ENCODE peak calls at places on chromosomes 5 and 9, in five cellular contexts. One of them, this sample, is unnamed.

GRCh38 chr5:79511945-79512493 is 1.9 kb downstream of the HOMER1 start:
- DNase-seq in heart left ventricle: no peak
- DNase-seq in fibroblast of mammary gland: peak
- DNase-seq in AG04449: no peak
- DNase-seq in GM13976: no peak
- DNase-seq in this sample: no peak

GRCh38 chr9:1100945-1101344 is 50.8 kb downstream of the DMRT2 start:
- DNase-seq in heart left ventricle: peak
- DNase-seq in fibroblast of mammary gland: peak
- DNase-seq in GM13976: no peak
- DNase-seq in AG04449: no peak
- DNase-seq in this sample: no peak

GRCh38 chr9:108622467-108622866 is 233.3 kb downstream of the ACTL7B start:
- DNase-seq in AG04449: peak
- DNase-seq in heart left ventricle: no peak
- DNase-seq in GM13976: no peak
- DNase-seq in fibroblast of mammary gland: peak
- DNase-seq in this sample: no peak

GRCh38 chr9:91775011-91775707 is 174.9 kb downstream of the ROR2 start:
- DNase-seq in AG04449: no peak
- DNase-seq in heart left ventricle: peak
- DNase-seq in fibroblast of mammary gland: peak
- DNase-seq in GM13976: peak
- DNase-seq in this sample: peak

GRCh38 chr5:158560170-158560569 is 539.5 kb downstream of the EBF1 start:
- DNase-seq in heart left ventricle: peak
- DNase-seq in fibroblast of mammary gland: peak
- DNase-seq in AG04449: no peak
- DNase-seq in GM13976: peak
- DNase-seq in this sample: peak

GRCh38 chr5:119743927-119744326 is 114.6 kb downstream of the FAM170A start:
- DNase-seq in GM13976: peak
- DNase-seq in heart left ventricle: no peak
- DNase-seq in AG04449: no peak
- DNase-seq in fibroblast of mammary gland: peak
- DNase-seq in this sample: peak

GRCh38 chr5:97022898-97023297 is 87.0 kb downstream of the LNPEP start:
- DNase-seq in GM13976: no peak
- DNase-seq in fibroblast of mammary gland: no peak
- DNase-seq in AG04449: no peak
- DNase-seq in heart left ventricle: no peak
- DNase-seq in this sample: no peak

GRCh38 chr5:141369994-141370848 is at the start of gene PCDHGB3:
- DNase-seq in AG04449: no peak
- DNase-seq in fibroblast of mammary gland: peak
- DNase-seq in GM13976: peak
- DNase-seq in heart left ventricle: peak
- DNase-seq in this sample: peak

GRCh38 chr5:911601-912000 is 18.9 kb downstream of the TRIP13 start:
- DNase-seq in heart left ventricle: no peak
- DNase-seq in GM13976: no peak
- DNase-seq in AG04449: no peak
- DNase-seq in fibroblast of mammary gland: peak
- DNase-seq in this sample: no peak

GRCh38 chr9:84759300-84759750 is 89.8 kb downstream of the NTRK2 start:
- DNase-seq in AG04449: no peak
- DNase-seq in heart left ventricle: no peak
- DNase-seq in GM13976: peak
- DNase-seq in fibroblast of mammary gland: no peak
- DNase-seq in this sample: peak

GRCh38 chr5:89064691-89065207 is 181.8 kb upstream of the MEF2C start:
- DNase-seq in AG04449: no peak
- DNase-seq in GM13976: no peak
- DNase-seq in heart left ventricle: no peak
- DNase-seq in fibroblast of mammary gland: no peak
- DNase-seq in this sample: no peak

DNA sequence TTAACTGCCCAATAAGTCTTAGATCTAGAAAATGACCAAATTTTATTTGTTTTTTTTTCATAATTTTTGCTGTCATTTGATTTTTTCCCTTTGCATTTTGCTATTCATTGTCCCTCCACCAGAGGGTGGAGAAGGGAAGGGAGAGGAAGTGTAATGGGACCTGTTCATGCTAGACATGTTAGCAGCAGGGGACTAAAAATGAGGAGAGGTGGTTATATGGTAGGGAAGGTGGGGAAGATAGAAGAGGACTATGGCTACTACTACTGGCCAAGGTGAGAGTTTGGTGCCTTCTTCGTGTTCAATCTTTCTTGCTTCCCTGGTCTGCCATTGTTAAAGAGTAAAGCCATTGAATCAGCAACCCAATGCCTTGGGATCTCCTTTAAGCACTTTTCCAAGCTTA is 6.4 kb downstream of the GRIA1 start:
- DNase-seq in AG04449: no peak
- DNase-seq in heart left ventricle: no peak
- DNase-seq in fibroblast of mammary gland: peak
- DNase-seq in GM13976: no peak
- DNase-seq in this sample: no peak
- TF ChIP-seq CTCF in AG04449: peak
- TF ChIP-seq CTCF in heart left ventricle: peak
- TF ChIP-seq CTCF in fibroblast of mammary gland: peak
- TF ChIP-seq CTCF in GM13976: peak
- TF ChIP-seq CTCF in this sample: peak

DNA sequence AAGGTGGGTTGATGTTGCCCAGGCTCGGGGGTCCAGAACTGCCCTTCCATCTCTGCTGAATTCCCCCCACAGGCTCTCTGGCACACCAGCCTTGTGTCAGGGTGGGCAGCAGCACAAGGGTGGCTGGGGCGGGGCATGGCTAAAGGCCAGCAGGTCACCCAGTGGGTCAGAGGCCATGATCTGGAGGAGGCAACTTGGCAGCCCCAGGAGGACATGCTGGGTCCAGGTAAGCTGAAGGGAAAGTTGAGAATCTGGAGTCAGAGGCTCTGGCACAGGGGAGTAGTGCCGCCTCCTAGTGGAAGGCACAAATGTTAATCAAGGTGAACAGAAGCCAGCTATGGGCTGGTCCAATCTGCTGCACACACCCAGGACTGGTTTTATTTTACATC is 6.2 kb downstream of the TMEM8B start:
- DNase-seq in GM13976: no peak
- DNase-seq in fibroblast of mammary gland: no peak
- DNase-seq in AG04449: no peak
- DNase-seq in heart left ventricle: no peak
- DNase-seq in this sample: no peak
- TF ChIP-seq CTCF in GM13976: no peak
- TF ChIP-seq CTCF in fibroblast of mammary gland: peak
- TF ChIP-seq CTCF in AG04449: no peak
- TF ChIP-seq CTCF in heart left ventricle: no peak
- TF ChIP-seq CTCF in this sample: peak

DNA sequence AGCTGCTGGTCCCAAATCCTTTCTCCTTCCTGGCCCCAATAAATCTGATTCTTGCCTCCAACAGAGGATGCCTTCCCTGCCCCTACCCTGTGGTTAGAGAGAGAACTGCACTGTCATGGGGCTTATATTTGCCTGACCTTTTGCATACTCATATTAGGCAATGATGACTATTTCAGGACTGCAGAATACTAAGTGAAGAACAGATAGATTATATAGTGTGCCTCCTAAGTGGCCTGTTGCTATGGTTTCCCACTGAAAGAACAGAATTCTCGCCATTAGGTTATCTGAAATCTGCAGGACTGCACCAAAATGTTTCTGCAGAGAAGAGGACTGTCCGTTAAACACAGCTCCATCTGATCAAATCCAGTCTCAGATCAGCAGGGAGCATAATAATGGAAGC is 87.3 kb upstream of the CCNG1 start:
- DNase-seq in heart left ventricle: no peak
- DNase-seq in GM13976: no peak
- DNase-seq in AG04449: no peak
- DNase-seq in fibroblast of mammary gland: peak
- DNase-seq in this sample: no peak
- TF ChIP-seq CTCF in heart left ventricle: peak
- TF ChIP-seq CTCF in GM13976: no peak
- TF ChIP-seq CTCF in AG04449: no peak
- TF ChIP-seq CTCF in fibroblast of mammary gland: peak
- TF ChIP-seq CTCF in this sample: no peak

GRCh38 chr9:25850803-25851202 is 172.6 kb upstream of the TUSC1 start:
- DNase-seq in heart left ventricle: no peak
- DNase-seq in AG04449: no peak
- DNase-seq in GM13976: no peak
- DNase-seq in fibroblast of mammary gland: no peak
- DNase-seq in this sample: no peak

DNA sequence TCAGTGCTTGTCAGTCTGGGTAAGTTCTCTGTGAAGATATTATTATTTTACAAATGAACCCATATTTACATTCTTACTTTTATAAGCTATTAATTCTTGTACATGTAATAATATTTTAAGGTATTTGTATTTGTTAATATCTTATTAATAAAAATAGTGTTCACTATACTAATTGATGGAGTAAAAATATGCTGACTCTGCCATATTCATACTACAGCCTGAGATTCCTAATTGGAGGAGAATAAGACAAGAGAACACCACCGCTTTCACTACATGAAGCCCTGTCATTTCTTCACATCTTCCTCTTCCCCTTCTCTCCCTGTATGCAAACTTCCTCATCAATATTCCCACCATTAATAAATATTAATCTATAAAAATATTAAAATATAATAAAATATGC is 167.6 kb upstream of the TUSC1 start:
- DNase-seq in GM13976: no peak
- DNase-seq in fibroblast of mammary gland: no peak
- DNase-seq in AG04449: no peak
- DNase-seq in heart left ventricle: no peak
- DNase-seq in this sample: no peak
- TF ChIP-seq CTCF in GM13976: no peak
- TF ChIP-seq CTCF in fibroblast of mammary gland: no peak
- TF ChIP-seq CTCF in AG04449: no peak
- TF ChIP-seq CTCF in heart left ventricle: no peak
- TF ChIP-seq CTCF in this sample: no peak

GRCh38 chr9:98708933-98709911 is at the start of gene GABBR2:
- DNase-seq in heart left ventricle: no peak
- DNase-seq in AG04449: no peak
- DNase-seq in GM13976: no peak
- DNase-seq in fibroblast of mammary gland: no peak
- DNase-seq in this sample: no peak
- TF ChIP-seq CTCF in heart left ventricle: no peak
- TF ChIP-seq CTCF in AG04449: no peak
- TF ChIP-seq CTCF in GM13976: no peak
- TF ChIP-seq CTCF in fibroblast of mammary gland: no peak
- TF ChIP-seq CTCF in this sample: no peak